ENCODE peak calls at places on chromosomes 2 and 18, in four cellular contexts. One of them, this sample, is unnamed.

GRCh38 chr2:32289165-32290054 is 11.7 kb downstream of the YIPF4 start:
- DNase-seq in fibroblast of pulmonary artery: peak; percentile 75
- DNase-seq in sigmoid colon: no peak
- DNase-seq in cardiac fibroblast: peak; percentile 62
- DNase-seq in this sample: peak; percentile 15

GRCh38 chr18:76519156-76519549 is 24.1 kb upstream of the ZNF516 start:
- DNase-seq in fibroblast of pulmonary artery: peak; percentile 32
- DNase-seq in sigmoid colon: no peak
- DNase-seq in cardiac fibroblast: peak; percentile 35
- DNase-seq in this sample: no peak

GRCh38 chr18:14941256-14941655 is 193.3 kb downstream of the ANKRD30B start:
- DNase-seq in fibroblast of pulmonary artery: no peak
- DNase-seq in sigmoid colon: no peak
- DNase-seq in cardiac fibroblast: no peak
- DNase-seq in this sample: no peak

GRCh38 chr2:121815216-121815615 is 59.8 kb downstream of the TSN start:
- DNase-seq in fibroblast of pulmonary artery: no peak
- DNase-seq in sigmoid colon: no peak
- DNase-seq in cardiac fibroblast: no peak
- DNase-seq in this sample: no peak

GRCh38 chr2:86675104-86675503 is 45.0 kb upstream of the RMND5A start:
- DNase-seq in fibroblast of pulmonary artery: no peak
- DNase-seq in sigmoid colon: no peak
- DNase-seq in cardiac fibroblast: no peak
- DNase-seq in this sample: no peak

GRCh38 chr2:145137211-145137610 is 617.3 kb upstream of the ZEB2 start:
- DNase-seq in fibroblast of pulmonary artery: no peak
- DNase-seq in sigmoid colon: no peak
- DNase-seq in cardiac fibroblast: no peak
- DNase-seq in this sample: no peak

GRCh38 chr2:70537840-70538239 is 15.8 kb downstream of the TGFA start:
- DNase-seq in fibroblast of pulmonary artery: no peak
- DNase-seq in sigmoid colon: no peak
- DNase-seq in cardiac fibroblast: no peak
- DNase-seq in this sample: no peak

GRCh38 chr2:144860421-144860820 is 340.5 kb upstream of the ZEB2 start:
- DNase-seq in fibroblast of pulmonary artery: no peak
- DNase-seq in sigmoid colon: no peak
- DNase-seq in cardiac fibroblast: no peak
- DNase-seq in this sample: no peak

GRCh38 chr2:170842785-170843184 is 26.1 kb downstream of the GAD1 start:
- DNase-seq in fibroblast of pulmonary artery: no peak
- DNase-seq in sigmoid colon: no peak
- DNase-seq in cardiac fibroblast: no peak
- DNase-seq in this sample: no peak

GRCh38 chr2:197140045-197140444 is 170.5 kb downstream of the ANKRD44 start:
- DNase-seq in fibroblast of pulmonary artery: no peak
- DNase-seq in sigmoid colon: no peak
- DNase-seq in cardiac fibroblast: no peak
- DNase-seq in this sample: no peak

GRCh38 chr18:34358923-34359322 is 134.2 kb upstream of the NOL4 start:
- DNase-seq in fibroblast of pulmonary artery: no peak
- DNase-seq in sigmoid colon: no peak
- DNase-seq in cardiac fibroblast: no peak
- DNase-seq in this sample: no peak

GRCh38 chr2:98555681-98556080 is 52.6 kb downstream of the COA5 start:
- DNase-seq in fibroblast of pulmonary artery: no peak
- DNase-seq in sigmoid colon: no peak
- DNase-seq in cardiac fibroblast: no peak
- DNase-seq in this sample: no peak

GRCh38 chr18:9779630-9780029 is 71.5 kb downstream of the RAB31 start:
- DNase-seq in fibroblast of pulmonary artery: peak; percentile 57
- DNase-seq in sigmoid colon: no peak
- DNase-seq in cardiac fibroblast: peak; percentile 41
- DNase-seq in this sample: no peak

GRCh38 chr2:241965931-241966412 is 96.4 kb downstream of the RTP5 start:
- DNase-seq in fibroblast of pulmonary artery: peak; percentile 92
- DNase-seq in sigmoid colon: peak; percentile 75
- DNase-seq in cardiac fibroblast: peak; percentile 93
- DNase-seq in this sample: peak; percentile 98

GRCh38 chr2:96685285-96685591 is 42.7 kb downstream of the FER1L5 start:
- DNase-seq in fibroblast of pulmonary artery: peak; percentile 13
- DNase-seq in sigmoid colon: no peak
- DNase-seq in cardiac fibroblast: peak; percentile 17
- DNase-seq in this sample: no peak

GRCh38 chr2:162256621-162257020 is 13.4 kb upstream of the FAP start:
- DNase-seq in fibroblast of pulmonary artery: no peak
- DNase-seq in sigmoid colon: no peak
- DNase-seq in cardiac fibroblast: peak; percentile 31
- DNase-seq in this sample: no peak

GRCh38 chr18:45589559-45590041 is 25.7 kb upstream of the SLC14A2 start:
- DNase-seq in fibroblast of pulmonary artery: peak; percentile 64
- DNase-seq in sigmoid colon: no peak
- DNase-seq in cardiac fibroblast: peak; percentile 84
- DNase-seq in this sample: peak; percentile 96

GRCh38 chr2:241499146-241499965 is 9.0 kb downstream of the STK25 start:
- DNase-seq in fibroblast of pulmonary artery: no peak
- DNase-seq in sigmoid colon: no peak
- DNase-seq in cardiac fibroblast: no peak
- DNase-seq in this sample: peak; percentile 6

GRCh38 chr2:106205488-106205887 is 11.4 kb upstream of the UXS1 start:
- DNase-seq in fibroblast of pulmonary artery: no peak
- DNase-seq in sigmoid colon: no peak
- DNase-seq in cardiac fibroblast: no peak
- DNase-seq in this sample: no peak

GRCh38 chr2:242010567-242011513 is 141.3 kb downstream of the RTP5 start:
- DNase-seq in fibroblast of pulmonary artery: peak; percentile 19
- DNase-seq in sigmoid colon: peak; percentile 43
- DNase-seq in cardiac fibroblast: no peak
- DNase-seq in this sample: peak; percentile 3

GRCh38 chr2:20008703-20009102 is 3.8 kb downstream of the MATN3 start:
- DNase-seq in fibroblast of pulmonary artery: no peak
- DNase-seq in sigmoid colon: no peak
- DNase-seq in cardiac fibroblast: no peak
- DNase-seq in this sample: no peak

GRCh38 chr2:71796174-71796592 is 342.8 kb downstream of the DYSF start:
- DNase-seq in fibroblast of pulmonary artery: no peak
- DNase-seq in sigmoid colon: no peak
- DNase-seq in cardiac fibroblast: no peak
- DNase-seq in this sample: no peak

GRCh38 chr2:85437488-85438290 is 19.2 kb downstream of the SH2D6 start:
- DNase-seq in fibroblast of pulmonary artery: peak; percentile 94
- DNase-seq in sigmoid colon: peak; percentile 96
- DNase-seq in cardiac fibroblast: peak; percentile 93
- DNase-seq in this sample: no peak

GRCh38 chr18:7105943-7106342 is 11.7 kb downstream of the LAMA1 start:
- DNase-seq in fibroblast of pulmonary artery: no peak
- DNase-seq in sigmoid colon: no peak
- DNase-seq in cardiac fibroblast: no peak
- DNase-seq in this sample: no peak

GRCh38 chr2:84906108-84906899 is 848 bp downstream of the TMSB10 start:
- DNase-seq in fibroblast of pulmonary artery: no peak
- DNase-seq in sigmoid colon: peak; percentile 74
- DNase-seq in cardiac fibroblast: no peak
- DNase-seq in this sample: no peak

GRCh38 chr2:118085173-118086023 is 2.9 kb upstream of the INSIG2 start:
- DNase-seq in fibroblast of pulmonary artery: no peak
- DNase-seq in sigmoid colon: no peak
- DNase-seq in cardiac fibroblast: no peak
- DNase-seq in this sample: no peak

GRCh38 chr2:177553176-177553909 is 160.8 kb downstream of the AGPS start:
- DNase-seq in fibroblast of pulmonary artery: peak; percentile 28
- DNase-seq in sigmoid colon: no peak
- DNase-seq in cardiac fibroblast: peak; percentile 25
- DNase-seq in this sample: no peak

GRCh38 chr18:48754993-48755473 is 195.7 kb downstream of the SMAD7 start:
- DNase-seq in fibroblast of pulmonary artery: no peak
- DNase-seq in sigmoid colon: no peak
- DNase-seq in cardiac fibroblast: no peak
- DNase-seq in this sample: no peak

GRCh38 chr18:48955528-48956261 is 4.9 kb upstream of the SMAD7 start:
- DNase-seq in fibroblast of pulmonary artery: peak; percentile 71
- DNase-seq in sigmoid colon: peak; percentile 87
- DNase-seq in cardiac fibroblast: peak; percentile 72
- DNase-seq in this sample: no peak

GRCh38 chr2:10757814-10758286 is 36.4 kb downstream of the ATP6V1C2 start:
- DNase-seq in fibroblast of pulmonary artery: no peak
- DNase-seq in sigmoid colon: no peak
- DNase-seq in cardiac fibroblast: no peak
- DNase-seq in this sample: no peak

GRCh38 chr2:15634846-15635490 is 43.3 kb downstream of the DDX1 start:
- DNase-seq in fibroblast of pulmonary artery: peak; percentile 71
- DNase-seq in sigmoid colon: no peak
- DNase-seq in cardiac fibroblast: peak; percentile 58
- DNase-seq in this sample: no peak

GRCh38 chr2:64128943-64129391 is 15.3 kb downstream of the PELI1 start:
- DNase-seq in fibroblast of pulmonary artery: no peak
- DNase-seq in sigmoid colon: no peak
- DNase-seq in cardiac fibroblast: no peak
- DNase-seq in this sample: no peak

GRCh38 chr2:239223029-239223329 is 177.8 kb downstream of the HDAC4 start:
- DNase-seq in fibroblast of pulmonary artery: peak; percentile 44
- DNase-seq in sigmoid colon: no peak
- DNase-seq in cardiac fibroblast: peak; percentile 52
- DNase-seq in this sample: no peak

GRCh38 chr18:60019463-60019840 is 119.7 kb downstream of the PMAIP1 start:
- DNase-seq in fibroblast of pulmonary artery: peak; percentile 55
- DNase-seq in sigmoid colon: no peak
- DNase-seq in cardiac fibroblast: peak; percentile 24
- DNase-seq in this sample: peak; percentile 80

GRCh38 chr18:54205951-54206350 is 18.5 kb downstream of the MBD2 start:
- DNase-seq in fibroblast of pulmonary artery: peak; percentile 22
- DNase-seq in sigmoid colon: no peak
- DNase-seq in cardiac fibroblast: peak; percentile 38
- DNase-seq in this sample: no peak

GRCh38 chr2:32626591-32627221 is 1.1 kb upstream of the TTC27 start:
- DNase-seq in fibroblast of pulmonary artery: no peak
- DNase-seq in sigmoid colon: no peak
- DNase-seq in cardiac fibroblast: no peak
- DNase-seq in this sample: no peak

GRCh38 chr2:220270506-220271070 is 643.2 kb downstream of the SLC4A3 start:
- DNase-seq in fibroblast of pulmonary artery: no peak
- DNase-seq in sigmoid colon: no peak
- DNase-seq in cardiac fibroblast: no peak
- DNase-seq in this sample: no peak

GRCh38 chr2:237712477-237713377 is 85.3 kb downstream of the LRRFIP1 start:
- DNase-seq in fibroblast of pulmonary artery: no peak
- DNase-seq in sigmoid colon: no peak
- DNase-seq in cardiac fibroblast: no peak
- DNase-seq in this sample: no peak

GRCh38 chr2:112794131-112794733 is 9.9 kb upstream of the IL1A start:
- DNase-seq in fibroblast of pulmonary artery: peak; percentile 96
- DNase-seq in sigmoid colon: peak; percentile 69
- DNase-seq in cardiac fibroblast: peak; percentile 87
- DNase-seq in this sample: no peak

DNA sequence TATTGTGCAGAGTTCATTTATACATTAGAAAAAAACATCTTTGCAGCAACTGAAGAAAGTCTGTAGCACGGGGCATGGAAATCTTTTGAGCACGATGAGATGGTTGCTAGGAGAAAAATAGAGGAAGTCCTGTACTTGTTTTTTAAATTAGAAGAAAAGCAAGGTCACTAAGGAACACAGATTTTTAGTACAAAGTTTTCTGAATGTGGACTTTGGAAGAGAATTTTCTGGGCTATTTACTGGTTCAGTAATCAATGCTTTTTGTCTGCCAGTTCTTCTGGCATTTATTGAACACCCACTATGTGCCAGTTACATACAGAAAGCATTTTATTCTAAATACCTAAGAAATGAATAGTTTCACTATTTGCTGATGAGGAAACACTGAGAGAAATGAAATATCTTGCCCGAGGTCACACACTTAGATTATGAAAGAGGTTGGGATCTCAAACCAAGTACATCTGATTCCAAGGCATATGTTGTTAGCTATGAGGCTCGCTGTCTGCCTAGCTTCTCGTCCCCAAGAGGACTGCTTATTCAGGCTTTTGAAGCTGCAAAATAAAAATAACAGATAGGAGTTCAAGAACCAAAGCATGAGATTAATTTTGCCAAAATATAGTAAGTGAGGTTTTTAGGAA is 15.6 kb upstream of the MAP3K20 start:
- DNase-seq in fibroblast of pulmonary artery: peak; percentile 29
- DNase-seq in sigmoid colon: no peak
- DNase-seq in cardiac fibroblast: peak; percentile 50
- DNase-seq in this sample: no peak
- H3K4me3 ChIP-seq in fibroblast of pulmonary artery: no peak overlapping the region
- H3K4me3 ChIP-seq in sigmoid colon: no peak overlapping the region
- H3K4me3 ChIP-seq in cardiac fibroblast: no peak overlapping the region
- H3K4me3 ChIP-seq in this sample: no peak overlapping the region

GRCh38 chr2:101401906-101402305 is 14.6 kb upstream of the CREG2 start:
- DNase-seq in fibroblast of pulmonary artery: no peak
- DNase-seq in sigmoid colon: no peak
- DNase-seq in cardiac fibroblast: no peak
- DNase-seq in this sample: no peak
- TF ChIP-seq CTCF in fibroblast of pulmonary artery: no peak
- TF ChIP-seq CTCF in sigmoid colon: no peak
- TF ChIP-seq CTCF in cardiac fibroblast: no peak
- TF ChIP-seq CTCF in this sample: peak; percentile 13

GRCh38 chr2:158816797-158817196 is 21.7 kb downstream of the DAPL1 start:
- DNase-seq in fibroblast of pulmonary artery: no peak
- DNase-seq in sigmoid colon: no peak
- DNase-seq in cardiac fibroblast: no peak
- DNase-seq in this sample: no peak
- H3K4me3 ChIP-seq in fibroblast of pulmonary artery: no peak overlapping the region
- H3K4me3 ChIP-seq in sigmoid colon: no peak overlapping the region
- H3K4me3 ChIP-seq in cardiac fibroblast: no peak overlapping the region
- H3K4me3 ChIP-seq in this sample: no peak overlapping the region

DNA sequence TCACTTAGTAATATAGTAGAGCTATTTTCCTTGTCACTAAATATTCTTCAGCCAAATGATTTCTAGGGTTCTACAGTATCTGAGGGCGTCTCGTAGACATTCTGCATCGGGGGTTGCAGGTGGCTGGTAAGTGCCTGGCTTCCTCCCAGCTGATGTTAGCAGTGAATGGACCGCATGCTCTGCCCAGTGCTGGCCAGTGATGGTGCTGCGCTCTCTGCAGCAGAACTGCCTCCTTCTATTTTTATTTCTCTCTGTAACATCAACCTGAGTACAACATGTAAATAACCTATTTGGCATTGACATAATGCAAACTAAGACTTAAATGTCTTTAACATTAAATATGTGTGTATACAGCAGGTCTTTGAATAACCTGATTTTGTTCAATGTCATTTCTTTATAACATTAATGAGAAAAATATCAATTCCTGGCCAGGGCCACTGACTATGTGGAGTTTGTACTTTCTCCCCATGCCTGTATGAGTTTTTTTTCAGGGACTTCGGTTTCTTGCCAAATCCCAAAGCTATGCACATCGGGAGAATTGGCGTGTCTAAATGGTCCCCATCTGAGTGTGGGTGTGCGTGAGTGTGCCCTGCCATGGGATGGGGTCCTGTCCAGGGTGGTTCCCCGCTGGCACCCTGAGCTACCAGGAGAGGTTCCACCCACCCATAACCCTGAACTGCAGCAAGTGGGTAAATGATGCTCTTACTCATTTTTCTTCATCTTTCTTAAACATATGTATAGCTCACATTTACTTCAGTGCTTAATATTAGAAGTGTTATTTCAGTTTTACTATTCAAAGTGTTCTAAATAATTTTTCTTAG is 278.2 kb upstream of the EPAS1 start:
- DNase-seq in fibroblast of pulmonary artery: no peak
- DNase-seq in sigmoid colon: no peak
- DNase-seq in cardiac fibroblast: no peak
- DNase-seq in this sample: no peak
- TF ChIP-seq CTCF in fibroblast of pulmonary artery: no peak
- TF ChIP-seq CTCF in sigmoid colon: no peak
- TF ChIP-seq CTCF in cardiac fibroblast: no peak
- TF ChIP-seq CTCF in this sample: no peak

This sample was measured in astrocyte of the cerebellum.